ENCODE peak calls at places on chromosomes 12 and 14, in eight cellular contexts. N, I, Z, W, A, S, T and D are unnamed samples.

GRCh38 chr14:96670391-96670790 is 126.8 kb upstream of the VRK1 start:
- DNase-seq in N (no peak), I (no peak), Z (no peak), W (no peak), A (no peak), S (no peak), T (no peak), D (no peak)

GRCh38 chr12:118098911-118099671 is 4.7 kb downstream of the VSIG10 start:
- DNase-seq in N (no peak), I (no peak), Z (peak; percentile 26), W (no peak), A (no peak), S (no peak), T (no peak), D (no peak)

GRCh38 chr14:35347323-35348043 is 55.3 kb downstream of the PSMA6 start:
- DNase-seq in N (no peak), I (no peak), Z (peak; percentile 51), W (no peak), A (peak; percentile 28), S (no peak), T (no peak), D (peak; percentile 55)

GRCh38 chr12:112349440-112349839 is 32.8 kb downstream of the HECTD4 start:
- DNase-seq in N (no peak), I (no peak), Z (no peak), W (no peak), A (no peak), S (no peak), T (peak; percentile 59), D (no peak)

GRCh38 chr14:68779761-68780323 is 13.0 kb downstream of the ZFP36L1 start:
- DNase-seq in N (peak; percentile 46), I (peak; percentile 62), Z (peak; percentile 87), W (no peak), A (no peak), S (peak; percentile 71), T (peak; percentile 92), D (no peak)

GRCh38 chr12:119699199-119699765 is 31.3 kb downstream of the PRKAB1 start:
- DNase-seq in N (no peak), I (no peak), Z (no peak), W (no peak), A (no peak), S (no peak), T (no peak), D (no peak)

GRCh38 chr12:102595315-102595714 is 115.0 kb upstream of the IGF1 start:
- DNase-seq in N (no peak), I (no peak), Z (no peak), W (no peak), A (no peak), S (no peak), T (no peak), D (no peak)

GRCh38 chr12:45379261-45379660 is 163.4 kb downstream of the ANO6 start:
- DNase-seq in N (peak; percentile 19), I (no peak), Z (no peak), W (no peak), A (no peak), S (no peak), T (peak; percentile 43), D (no peak)

GRCh38 chr14:91383439-91383838 is 34.2 kb downstream of the CCDC88C start:
- DNase-seq in N (no peak), I (no peak), Z (no peak), W (no peak), A (peak; percentile 84), S (no peak), T (no peak), D (no peak)

GRCh38 chr12:108179305-108179704 is 50.2 kb downstream of the WSCD2 start:
- DNase-seq in N (no peak), I (no peak), Z (no peak), W (no peak), A (no peak), S (no peak), T (no peak), D (no peak)

GRCh38 chr12:29229158-29229505 is 80.1 kb downstream of the FAR2 start:
- DNase-seq in N (no peak), I (no peak), Z (no peak), W (no peak), A (peak; percentile 18), S (no peak), T (no peak), D (no peak)

GRCh38 chr12:5013206-5013830 is 30.4 kb upstream of the KCNA5 start:
- DNase-seq in N (no peak), I (no peak), Z (no peak), W (no peak), A (no peak), S (no peak), T (peak; percentile 63), D (peak; percentile 48)

GRCh38 chr14:87994974-87995373 is 2.0 kb upstream of the GALC start:
- DNase-seq in N (no peak), I (no peak), Z (peak; percentile 33), W (no peak), A (no peak), S (no peak), T (no peak), D (no peak)

GRCh38 chr12:109385339-109386078 is 37.8 kb downstream of the MYO1H start:
- DNase-seq in N (no peak), I (peak; percentile 68), Z (peak; percentile 48), W (no peak), A (peak; percentile 56), S (peak; percentile 8), T (peak; percentile 62), D (peak; percentile 70)

GRCh38 chr14:78172428-78172827 is 2.3 kb downstream of the NRXN3 start:
- DNase-seq in N (no peak), I (no peak), Z (no peak), W (no peak), A (no peak), S (no peak), T (no peak), D (no peak)

GRCh38 chr14:50038398-50039119 is 77.8 kb downstream of the VCPKMT start:
- DNase-seq in N (no peak), I (peak; percentile 89), Z (no peak), W (no peak), A (peak; percentile 26), S (peak; percentile 46), T (peak; percentile 93), D (peak; percentile 40)

GRCh38 chr14:89401783-89402182 is 15.2 kb downstream of the FOXN3 start:
- DNase-seq in N (no peak), I (no peak), Z (no peak), W (no peak), A (no peak), S (no peak), T (no peak), D (no peak)

GRCh38 chr14:63308723-63309317 is 9.9 kb downstream of the GPHB5 start:
- DNase-seq in N (no peak), I (peak; percentile 40), Z (peak; percentile 60), W (no peak), A (peak; percentile 83), S (no peak), T (no peak), D (peak; percentile 43)

GRCh38 chr14:104521816-104522745 is 57.5 kb upstream of the C14orf180 start:
- DNase-seq in N (no peak), I (no peak), Z (no peak), W (peak; percentile 79), A (no peak), S (no peak), T (no peak), D (no peak)

GRCh38 chr12:47805417-47805816 is 14.3 kb downstream of the HDAC7 start:
- DNase-seq in N (no peak), I (no peak), Z (no peak), W (no peak), A (no peak), S (no peak), T (peak; percentile 34), D (no peak)

GRCh38 chr12:74816398-74817175 is 279.0 kb downstream of the ATXN7L3B start:
- DNase-seq in N (no peak), I (no peak), Z (no peak), W (no peak), A (no peak), S (no peak), T (no peak), D (peak; percentile 22)

GRCh38 chr14:45156067-45156466 is 20.3 kb downstream of the FANCM start:
- DNase-seq in N (no peak), I (peak; percentile 5), Z (no peak), W (no peak), A (no peak), S (no peak), T (no peak), D (peak; percentile 10)

GRCh38 chr14:99751539-99752485 is 41.4 kb upstream of the EML1 start:
- DNase-seq in N (no peak), I (no peak), Z (no peak), W (no peak), A (no peak), S (no peak), T (peak; percentile 38), D (no peak)

GRCh38 chr12:101773560-101774206 is 34.4 kb upstream of the SYCP3 start:
- DNase-seq in N (peak; percentile 47), I (peak; percentile 86), Z (peak; percentile 74), W (no peak), A (peak; percentile 74), S (peak; percentile 77), T (peak; percentile 77), D (peak; percentile 82)

GRCh38 chr14:59123975-59124374 is 64.5 kb upstream of the DAAM1 start:
- DNase-seq in N (no peak), I (peak; percentile 44), Z (peak; percentile 18), W (no peak), A (peak; percentile 12), S (no peak), T (peak; percentile 35), D (peak; percentile 42)

GRCh38 chr12:45893240-45893639 is 97.1 kb downstream of the SCAF11 start:
- DNase-seq in N (no peak), I (no peak), Z (no peak), W (no peak), A (peak; percentile 79), S (no peak), T (no peak), D (peak; percentile 85)

GRCh38 chr12:42790761-42791151 is 201.2 kb upstream of the PRICKLE1 start:
- DNase-seq in N (no peak), I (peak; percentile 20), Z (peak; percentile 46), W (no peak), A (no peak), S (no peak), T (peak; percentile 93), D (peak; percentile 46)

GRCh38 chr12:131928080-131928764 is 854 bp upstream of the PUS1 start:
- DNase-seq in N (no peak), I (no peak), Z (no peak), W (no peak), A (peak; percentile 51), S (no peak), T (no peak), D (peak; percentile 35)

GRCh38 chr12:6452908-6453630 is 1.2 kb downstream of the TAPBPL start:
- DNase-seq in N (peak; percentile 32), I (no peak), Z (no peak), W (no peak), A (no peak), S (peak; percentile 37), T (no peak), D (no peak)

GRCh38 chr14:91891721-91892220 is 24.4 kb upstream of the TC2N start:
- DNase-seq in N (no peak), I (no peak), Z (no peak), W (no peak), A (no peak), S (no peak), T (peak; percentile 33), D (peak; percentile 63)

GRCh38 chr14:56341766-56342418 is 223.7 kb downstream of the PELI2 start:
- DNase-seq in N (no peak), I (no peak), Z (no peak), W (no peak), A (no peak), S (no peak), T (peak; percentile 41), D (peak; percentile 7)